ENCODE peak calls at places on chromosomes 2 and 18, in four cellular contexts. One of them, this sample, is unnamed.

GRCh38 chr2:200862532-200863000 is 1.9 kb downstream of the CLK1 start:
- DNase-seq in GM06990: no peak
- DNase-seq in cardiac muscle cell: peak; percentile 67
- DNase-seq in spleen: no peak
- DNase-seq in this sample: peak; percentile 79

GRCh38 chr2:21191535-21191934 is 67.8 kb downstream of the TDRD15 start:
- DNase-seq in GM06990: no peak
- DNase-seq in cardiac muscle cell: no peak
- DNase-seq in spleen: no peak
- DNase-seq in this sample: no peak

GRCh38 chr2:231711677-231712461 is 3.5 kb downstream of the PTMA start:
- DNase-seq in GM06990: no peak
- DNase-seq in cardiac muscle cell: no peak
- DNase-seq in spleen: peak; percentile 77
- DNase-seq in this sample: no peak

GRCh38 chr2:166112193-166112605 is 15.6 kb downstream of the SCN1A start:
- DNase-seq in GM06990: no peak
- DNase-seq in cardiac muscle cell: no peak
- DNase-seq in spleen: no peak
- DNase-seq in this sample: no peak

GRCh38 chr18:33205777-33206176 is 234.7 kb downstream of the CCDC178 start:
- DNase-seq in GM06990: no peak
- DNase-seq in cardiac muscle cell: no peak
- DNase-seq in spleen: no peak
- DNase-seq in this sample: no peak

GRCh38 chr18:10279476-10279875 is 175.0 kb upstream of the APCDD1 start:
- DNase-seq in GM06990: no peak
- DNase-seq in cardiac muscle cell: no peak
- DNase-seq in spleen: no peak
- DNase-seq in this sample: no peak

GRCh38 chr18:6401687-6402086 is 13.0 kb downstream of the L3MBTL4 start:
- DNase-seq in GM06990: no peak
- DNase-seq in cardiac muscle cell: no peak
- DNase-seq in spleen: no peak
- DNase-seq in this sample: no peak

GRCh38 chr2:121356058-121356640 is 71.1 kb upstream of the TFCP2L1 start:
- DNase-seq in GM06990: no peak
- DNase-seq in cardiac muscle cell: peak; percentile 81
- DNase-seq in spleen: no peak
- DNase-seq in this sample: no peak

GRCh38 chr2:101796825-101797600 is 99.5 kb downstream of the MAP4K4 start:
- DNase-seq in GM06990: no peak
- DNase-seq in cardiac muscle cell: no peak
- DNase-seq in spleen: no peak
- DNase-seq in this sample: no peak

GRCh38 chr2:119257198-119257597 is 33.6 kb downstream of the STEAP3 start:
- DNase-seq in GM06990: no peak
- DNase-seq in cardiac muscle cell: no peak
- DNase-seq in spleen: no peak
- DNase-seq in this sample: no peak

GRCh38 chr18:63869374-63869773 is 18.1 kb upstream of the SERPINB2 start:
- DNase-seq in GM06990: no peak
- DNase-seq in cardiac muscle cell: peak; percentile 64
- DNase-seq in spleen: no peak
- DNase-seq in this sample: no peak

GRCh38 chr2:86622878-86623548 is 652 bp downstream of the RNF103 start:
- DNase-seq in GM06990: no peak
- DNase-seq in cardiac muscle cell: peak; percentile 11
- DNase-seq in spleen: peak; percentile 93
- DNase-seq in this sample: peak; percentile 49

GRCh38 chr2:202278944-202279343 is 13.4 kb downstream of the NOP58 start:
- DNase-seq in GM06990: no peak
- DNase-seq in cardiac muscle cell: peak; percentile 84
- DNase-seq in spleen: no peak
- DNase-seq in this sample: no peak

DNA sequence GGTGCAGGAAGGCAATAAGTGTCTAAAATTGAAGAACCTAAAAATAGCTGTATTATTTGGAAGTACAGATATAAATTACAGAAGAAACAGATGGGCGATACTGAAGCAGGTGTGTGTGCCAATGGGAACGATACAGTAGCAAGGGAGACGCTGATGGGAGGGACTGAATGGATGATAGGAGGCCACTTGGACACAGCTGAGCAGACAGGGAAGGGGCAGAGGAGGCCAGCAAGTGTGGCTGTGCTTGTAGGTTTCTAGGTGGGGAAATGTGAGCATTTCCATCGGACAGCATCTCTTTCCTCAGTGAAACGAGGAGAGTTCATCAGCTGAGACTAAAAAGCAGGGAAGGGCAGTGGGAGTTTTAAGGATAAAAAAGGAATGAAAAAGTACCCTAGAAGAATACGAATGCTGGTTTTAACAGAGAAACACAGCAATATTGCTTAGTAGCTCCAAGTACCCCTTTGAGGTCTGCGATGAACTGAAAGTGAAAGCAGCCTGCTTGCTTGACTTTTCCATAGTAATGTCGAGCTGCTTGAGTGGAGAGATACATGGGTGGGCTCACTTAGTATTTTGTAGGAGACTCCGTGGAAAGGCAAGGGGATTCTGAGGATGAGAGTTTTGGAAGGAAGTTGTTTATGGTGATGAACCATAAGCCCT is 91.7 kb upstream of the EPC2 start:
- DNase-seq in GM06990: no peak
- DNase-seq in cardiac muscle cell: no peak
- DNase-seq in spleen: no peak
- DNase-seq in this sample: no peak
- H3K4me3 ChIP-seq in GM06990: peak overlapping the region; percentile 51
- H3K4me3 ChIP-seq in cardiac muscle cell: no peak overlapping the region
- H3K4me3 ChIP-seq in spleen: peak overlapping the region; percentile 28
- H3K4me3 ChIP-seq in this sample: peak overlapping the region; percentile 43

GRCh38 chr2:133346654-133347053 is 221.6 kb downstream of the NCKAP5 start:
- DNase-seq in GM06990: no peak
- DNase-seq in cardiac muscle cell: no peak
- DNase-seq in spleen: no peak
- DNase-seq in this sample: no peak
- H3K4me3 ChIP-seq in GM06990: no peak overlapping the region
- H3K4me3 ChIP-seq in cardiac muscle cell: no peak overlapping the region
- H3K4me3 ChIP-seq in spleen: no peak overlapping the region
- H3K4me3 ChIP-seq in this sample: no peak overlapping the region

GRCh38 chr18:38576915-38577314 is 1011.3 kb upstream of the CELF4 start:
- DNase-seq in GM06990: no peak
- DNase-seq in cardiac muscle cell: no peak
- DNase-seq in spleen: no peak
- DNase-seq in this sample: no peak
- H3K4me3 ChIP-seq in GM06990: no peak overlapping the region
- H3K4me3 ChIP-seq in cardiac muscle cell: no peak overlapping the region
- H3K4me3 ChIP-seq in spleen: no peak overlapping the region
- H3K4me3 ChIP-seq in this sample: peak overlapping the region; percentile 6

DNA sequence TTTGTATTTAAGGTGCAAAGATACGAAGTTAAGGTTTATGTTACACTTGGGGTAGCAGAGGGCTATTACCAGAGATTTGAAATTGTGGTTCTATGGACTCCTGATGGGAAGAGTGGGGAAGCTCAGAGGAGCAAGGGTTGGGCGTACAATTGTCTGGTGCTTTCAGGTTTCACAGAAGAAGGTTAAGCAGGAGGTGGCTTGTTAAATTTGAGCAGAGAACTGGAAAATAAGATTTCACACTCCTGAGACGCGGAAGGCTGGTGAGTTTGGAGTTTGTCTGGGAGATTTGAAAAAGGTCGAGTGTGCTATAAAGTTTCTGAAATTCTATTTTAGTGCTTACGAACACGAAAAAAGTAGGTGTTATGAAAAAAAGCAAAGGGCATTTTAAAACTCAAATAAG is 170.0 kb downstream of the MEIS1 start:
- DNase-seq in GM06990: no peak
- DNase-seq in cardiac muscle cell: no peak
- DNase-seq in spleen: no peak
- DNase-seq in this sample: no peak
- H3K4me3 ChIP-seq in GM06990: no peak overlapping the region
- H3K4me3 ChIP-seq in cardiac muscle cell: no peak overlapping the region
- H3K4me3 ChIP-seq in spleen: no peak overlapping the region
- H3K4me3 ChIP-seq in this sample: no peak overlapping the region

This sample was measured in CD8-positive, alpha-beta T cell.